ENCODE peak calls at places on chromosome 4, in seven cellular contexts. One of them, this sample, is unnamed. For H3K36me3, the result is how much of the 10 kb centered on the place peaks cover.

GRCh38 chr4:139458999-139459398 is 5.1 kb downstream of the RAB33B start:
- DNase-seq in lower lobe of right lung: no peak
- DNase-seq in tibial artery: no peak
- DNase-seq in left lung: no peak
- DNase-seq in upper lobe of left lung: no peak
- DNase-seq in aorta: no peak
- DNase-seq in fibroblast of lung: no peak
- DNase-seq in this sample: no peak

GRCh38 chr4:141605425-141605856 is 30.9 kb upstream of the IL15 start:
- DNase-seq in lower lobe of right lung: no peak
- DNase-seq in tibial artery: no peak
- DNase-seq in left lung: peak
- DNase-seq in upper lobe of left lung: peak
- DNase-seq in aorta: peak
- DNase-seq in fibroblast of lung: no peak
- DNase-seq in this sample: no peak

GRCh38 chr4:107261241-107261874 is 225.2 kb upstream of the DKK2 start:
- DNase-seq in lower lobe of right lung: no peak
- DNase-seq in tibial artery: no peak
- DNase-seq in left lung: no peak
- DNase-seq in upper lobe of left lung: no peak
- DNase-seq in aorta: no peak
- DNase-seq in fibroblast of lung: no peak
- DNase-seq in this sample: no peak

GRCh38 chr4:29467044-29467717 is 1253.0 kb upstream of the PCDH7 start:
- DNase-seq in lower lobe of right lung: no peak
- DNase-seq in tibial artery: no peak
- DNase-seq in left lung: no peak
- DNase-seq in upper lobe of left lung: no peak
- DNase-seq in aorta: no peak
- DNase-seq in fibroblast of lung: no peak
- DNase-seq in this sample: no peak

GRCh38 chr4:112509243-112510190 is 6.5 kb downstream of the NEUROG2 start:
- DNase-seq in lower lobe of right lung: no peak
- DNase-seq in tibial artery: no peak
- DNase-seq in left lung: peak
- DNase-seq in upper lobe of left lung: peak
- DNase-seq in aorta: no peak
- DNase-seq in fibroblast of lung: no peak
- DNase-seq in this sample: no peak

GRCh38 chr4:102620697-102621497 is 119.7 kb downstream of the NFKB1 start:
- DNase-seq in lower lobe of right lung: no peak
- DNase-seq in tibial artery: no peak
- DNase-seq in left lung: no peak
- DNase-seq in upper lobe of left lung: no peak
- DNase-seq in aorta: no peak
- DNase-seq in fibroblast of lung: peak
- DNase-seq in this sample: no peak

GRCh38 chr4:170088686-170089085 is 1.1 kb downstream of the AADAT start:
- DNase-seq in lower lobe of right lung: no peak
- DNase-seq in tibial artery: no peak
- DNase-seq in left lung: no peak
- DNase-seq in upper lobe of left lung: no peak
- DNase-seq in aorta: no peak
- DNase-seq in fibroblast of lung: peak
- DNase-seq in this sample: no peak

GRCh38 chr4:86306816-86307215 is 53.0 kb downstream of the MAPK10 start:
- DNase-seq in lower lobe of right lung: no peak
- DNase-seq in tibial artery: no peak
- DNase-seq in left lung: no peak
- DNase-seq in upper lobe of left lung: no peak
- DNase-seq in aorta: no peak
- DNase-seq in fibroblast of lung: peak
- DNase-seq in this sample: no peak

GRCh38 chr4:7917669-7918068 is 22.0 kb downstream of the AFAP1 start:
- DNase-seq in lower lobe of right lung: no peak
- DNase-seq in tibial artery: no peak
- DNase-seq in left lung: no peak
- DNase-seq in upper lobe of left lung: no peak
- DNase-seq in aorta: no peak
- DNase-seq in fibroblast of lung: no peak
- DNase-seq in this sample: no peak

GRCh38 chr4:84260495-84260894 is 238.6 kb downstream of the NKX6-1 start:
- DNase-seq in lower lobe of right lung: no peak
- DNase-seq in tibial artery: no peak
- DNase-seq in left lung: no peak
- DNase-seq in upper lobe of left lung: no peak
- DNase-seq in aorta: no peak
- DNase-seq in fibroblast of lung: no peak
- DNase-seq in this sample: no peak

GRCh38 chr4:186144596-186145569 is 40.4 kb downstream of the FAM149A start:
- DNase-seq in lower lobe of right lung: peak
- DNase-seq in tibial artery: peak
- DNase-seq in left lung: peak
- DNase-seq in upper lobe of left lung: peak
- DNase-seq in aorta: peak
- DNase-seq in fibroblast of lung: peak
- DNase-seq in this sample: peak

GRCh38 chr4:163810757-163811156 is 316.3 kb downstream of the TMA16 start:
- DNase-seq in lower lobe of right lung: no peak
- DNase-seq in tibial artery: no peak
- DNase-seq in left lung: no peak
- DNase-seq in upper lobe of left lung: no peak
- DNase-seq in aorta: no peak
- DNase-seq in fibroblast of lung: no peak
- DNase-seq in this sample: no peak

GRCh38 chr4:36651253-36651652 is 369.8 kb downstream of the DTHD1 start:
- DNase-seq in lower lobe of right lung: no peak
- DNase-seq in tibial artery: no peak
- DNase-seq in left lung: no peak
- DNase-seq in upper lobe of left lung: no peak
- DNase-seq in aorta: no peak
- DNase-seq in fibroblast of lung: no peak
- DNase-seq in this sample: no peak

GRCh38 chr4:176566769-176567168 is 226.0 kb downstream of the VEGFC start:
- DNase-seq in lower lobe of right lung: no peak
- DNase-seq in tibial artery: no peak
- DNase-seq in left lung: no peak
- DNase-seq in upper lobe of left lung: no peak
- DNase-seq in aorta: no peak
- DNase-seq in fibroblast of lung: no peak
- DNase-seq in this sample: no peak

GRCh38 chr4:149555146-149555545 is 260.5 kb downstream of the IQCM start:
- DNase-seq in lower lobe of right lung: no peak
- DNase-seq in tibial artery: no peak
- DNase-seq in left lung: no peak
- DNase-seq in upper lobe of left lung: no peak
- DNase-seq in aorta: no peak
- DNase-seq in fibroblast of lung: no peak
- DNase-seq in this sample: no peak

GRCh38 chr4:48943387-48943786 is 36.8 kb upstream of the OCIAD2 start:
- DNase-seq in lower lobe of right lung: no peak
- DNase-seq in tibial artery: no peak
- DNase-seq in left lung: no peak
- DNase-seq in upper lobe of left lung: no peak
- DNase-seq in aorta: no peak
- DNase-seq in fibroblast of lung: no peak
- DNase-seq in this sample: no peak

GRCh38 chr4:80876810-80877209 is 153.7 kb upstream of the BMP3 start:
- DNase-seq in lower lobe of right lung: no peak
- DNase-seq in tibial artery: no peak
- DNase-seq in left lung: no peak
- DNase-seq in upper lobe of left lung: no peak
- DNase-seq in aorta: no peak
- DNase-seq in fibroblast of lung: no peak
- DNase-seq in this sample: no peak

GRCh38 chr4:79233820-79234219 is 92.0 kb downstream of the NAA11 start:
- DNase-seq in lower lobe of right lung: no peak
- DNase-seq in tibial artery: no peak
- DNase-seq in left lung: no peak
- DNase-seq in upper lobe of left lung: no peak
- DNase-seq in aorta: no peak
- DNase-seq in fibroblast of lung: no peak
- DNase-seq in this sample: no peak

GRCh38 chr4:181835348-181835747 is 407.9 kb upstream of the TENM3 start:
- DNase-seq in lower lobe of right lung: no peak
- DNase-seq in tibial artery: no peak
- DNase-seq in left lung: no peak
- DNase-seq in upper lobe of left lung: no peak
- DNase-seq in aorta: no peak
- DNase-seq in fibroblast of lung: no peak
- DNase-seq in this sample: no peak

DNA sequence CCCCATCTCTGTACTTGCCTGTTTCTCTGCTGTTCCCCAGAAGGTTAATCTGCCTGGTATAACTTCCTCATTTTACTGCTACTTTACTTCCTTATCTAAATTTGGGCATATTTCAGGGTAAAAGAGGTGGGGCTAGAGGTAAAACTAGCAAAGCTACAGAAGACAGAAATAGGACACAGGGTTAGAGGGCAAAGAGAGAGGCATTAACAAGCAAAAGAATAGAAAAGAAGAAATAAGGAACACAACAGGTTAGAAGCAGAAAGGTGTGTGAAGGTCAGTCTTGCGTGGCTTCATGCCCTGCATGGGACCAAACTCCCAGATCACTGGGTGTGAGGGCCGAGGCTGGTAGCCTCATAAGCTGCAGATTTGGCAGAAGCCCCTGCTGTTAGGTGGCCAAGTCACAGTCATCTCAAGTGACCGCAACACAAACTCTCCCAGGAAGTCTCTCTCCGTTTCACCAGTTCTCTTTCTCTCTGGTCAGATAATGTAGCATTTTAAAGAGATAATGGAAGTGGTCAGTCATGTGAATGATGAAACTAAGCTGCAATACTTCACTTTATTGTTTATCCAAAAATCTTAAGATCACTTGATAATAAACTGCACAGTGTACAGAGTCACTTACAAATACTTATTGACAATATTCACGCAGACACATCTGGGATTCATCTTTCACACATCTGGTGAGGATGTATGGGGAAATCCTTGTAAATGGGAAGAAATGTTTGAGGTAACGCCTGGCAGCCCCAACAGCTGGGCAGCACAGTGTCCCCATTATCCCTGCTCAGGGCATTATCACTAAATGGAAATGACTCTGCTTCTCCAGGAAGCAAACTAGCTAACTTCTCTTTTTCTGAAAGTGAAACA is 16.4 kb downstream of the TMEM154 start:
- DNase-seq in lower lobe of right lung: no peak
- DNase-seq in tibial artery: no peak
- DNase-seq in left lung: no peak
- DNase-seq in upper lobe of left lung: no peak
- DNase-seq in aorta: no peak
- DNase-seq in fibroblast of lung: peak
- DNase-seq in this sample: no peak
- H3K36me3 ChIP-seq in lower lobe of right lung: under half
- H3K36me3 ChIP-seq in tibial artery: under half
- H3K36me3 ChIP-seq in left lung: under half
- H3K36me3 ChIP-seq in upper lobe of left lung: under half
- H3K36me3 ChIP-seq in aorta: under half
- H3K36me3 ChIP-seq in fibroblast of lung: under half
- H3K36me3 ChIP-seq in this sample: under half

GRCh38 chr4:65467280-65467679 is 203.0 kb downstream of the EPHA5 start:
- DNase-seq in lower lobe of right lung: no peak
- DNase-seq in tibial artery: no peak
- DNase-seq in left lung: no peak
- DNase-seq in upper lobe of left lung: no peak
- DNase-seq in aorta: no peak
- DNase-seq in fibroblast of lung: no peak
- DNase-seq in this sample: no peak

GRCh38 chr4:65472531-65472930 is 197.8 kb downstream of the EPHA5 start:
- DNase-seq in lower lobe of right lung: no peak
- DNase-seq in tibial artery: no peak
- DNase-seq in left lung: peak
- DNase-seq in upper lobe of left lung: no peak
- DNase-seq in aorta: no peak
- DNase-seq in fibroblast of lung: no peak
- DNase-seq in this sample: no peak
- H3K36me3 ChIP-seq in lower lobe of right lung: under half
- H3K36me3 ChIP-seq in tibial artery: under half
- H3K36me3 ChIP-seq in left lung: under half
- H3K36me3 ChIP-seq in upper lobe of left lung: under half
- H3K36me3 ChIP-seq in aorta: under half
- H3K36me3 ChIP-seq in fibroblast of lung: under half
- H3K36me3 ChIP-seq in this sample: under half

GRCh38 chr4:10092481-10093272 is 23.9 kb downstream of the WDR1 start:
- DNase-seq in lower lobe of right lung: peak
- DNase-seq in tibial artery: no peak
- DNase-seq in left lung: peak
- DNase-seq in upper lobe of left lung: no peak
- DNase-seq in aorta: peak
- DNase-seq in fibroblast of lung: no peak
- DNase-seq in this sample: no peak
- H3K36me3 ChIP-seq in lower lobe of right lung: half or more
- H3K36me3 ChIP-seq in tibial artery: half or more
- H3K36me3 ChIP-seq in left lung: half or more
- H3K36me3 ChIP-seq in upper lobe of left lung: half or more
- H3K36me3 ChIP-seq in aorta: under half
- H3K36me3 ChIP-seq in fibroblast of lung: half or more
- H3K36me3 ChIP-seq in this sample: half or more

GRCh38 chr4:145153904-145154298 is 26.5 kb downstream of the OTUD4 start:
- DNase-seq in lower lobe of right lung: no peak
- DNase-seq in tibial artery: no peak
- DNase-seq in left lung: no peak
- DNase-seq in upper lobe of left lung: no peak
- DNase-seq in aorta: no peak
- DNase-seq in fibroblast of lung: no peak
- DNase-seq in this sample: no peak

GRCh38 chr4:145153181-145153903 is 27.0 kb downstream of the OTUD4 start:
- DNase-seq in lower lobe of right lung: no peak
- DNase-seq in tibial artery: no peak
- DNase-seq in left lung: no peak
- DNase-seq in upper lobe of left lung: no peak
- DNase-seq in aorta: no peak
- DNase-seq in fibroblast of lung: no peak
- DNase-seq in this sample: no peak

GRCh38 chr4:145154573-145154972 is 25.8 kb downstream of the OTUD4 start:
- DNase-seq in lower lobe of right lung: no peak
- DNase-seq in tibial artery: no peak
- DNase-seq in left lung: no peak
- DNase-seq in upper lobe of left lung: no peak
- DNase-seq in aorta: no peak
- DNase-seq in fibroblast of lung: peak
- DNase-seq in this sample: no peak

DNA sequence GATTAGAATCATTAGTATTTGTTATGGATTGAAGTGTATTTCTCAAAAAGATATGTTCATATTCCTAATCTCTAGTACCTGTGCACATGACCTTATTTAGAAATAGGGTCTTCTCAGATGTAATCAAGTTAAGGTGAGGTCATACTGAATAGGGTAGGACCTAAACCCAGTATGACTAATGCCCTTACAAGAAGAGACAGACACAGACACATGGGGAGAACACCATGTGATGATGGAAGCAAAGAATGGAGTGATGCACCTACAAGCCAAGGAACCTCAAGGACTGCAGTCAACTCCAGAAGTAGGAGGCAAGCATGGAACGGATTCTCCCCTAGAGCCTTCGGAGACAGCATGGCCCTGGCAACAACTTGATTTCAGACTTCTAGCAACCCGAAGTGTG is 31.4 kb downstream of the OTUD4 start:
- DNase-seq in lower lobe of right lung: no peak
- DNase-seq in tibial artery: no peak
- DNase-seq in left lung: no peak
- DNase-seq in upper lobe of left lung: no peak
- DNase-seq in aorta: no peak
- DNase-seq in fibroblast of lung: no peak
- DNase-seq in this sample: no peak
- H3K36me3 ChIP-seq in lower lobe of right lung: half or more
- H3K36me3 ChIP-seq in tibial artery: half or more
- H3K36me3 ChIP-seq in left lung: half or more
- H3K36me3 ChIP-seq in upper lobe of left lung: half or more
- H3K36me3 ChIP-seq in aorta: under half
- H3K36me3 ChIP-seq in fibroblast of lung: under half
- H3K36me3 ChIP-seq in this sample: half or more